ENCODE peak calls at places on chromosomes 6 and 20, in ten cellular contexts. One of them, this sample, is unnamed.

GRCh38 chr20:49560186-49560585 is 7.8 kb downstream of the PTGIS start:
- DNase-seq in ovary: no peak
- DNase-seq in uterus: no peak
- DNase-seq in cardiac muscle cell: no peak
- DNase-seq in body of pancreas: no peak
- DNase-seq in AG04450: no peak
- DNase-seq in upper lobe of right lung: no peak
- DNase-seq in right atrium auricular region: no peak
- DNase-seq in sigmoid colon: no peak
- DNase-seq in heart left ventricle: no peak
- DNase-seq in this sample: peak; percentile 46

GRCh38 chr20:34129518-34130162 is 17.6 kb upstream of the EIF2S2 start:
- DNase-seq in ovary: peak; percentile 54
- DNase-seq in uterus: peak; percentile 44
- DNase-seq in cardiac muscle cell: peak; percentile 83
- DNase-seq in body of pancreas: peak; percentile 75
- DNase-seq in AG04450: peak; percentile 52
- DNase-seq in upper lobe of right lung: no peak
- DNase-seq in right atrium auricular region: peak; percentile 60
- DNase-seq in sigmoid colon: peak; percentile 70
- DNase-seq in heart left ventricle: no peak
- DNase-seq in this sample: no peak

GRCh38 chr6:43627008-43627825 is 1.8 kb downstream of the GTPBP2 start:
- DNase-seq in ovary: peak; percentile 63
- DNase-seq in uterus: peak; percentile 74
- DNase-seq in cardiac muscle cell: peak; percentile 89
- DNase-seq in body of pancreas: peak; percentile 80
- DNase-seq in AG04450: peak; percentile 96
- DNase-seq in upper lobe of right lung: peak; percentile 72
- DNase-seq in right atrium auricular region: peak; percentile 94
- DNase-seq in sigmoid colon: peak; percentile 93
- DNase-seq in heart left ventricle: no peak
- DNase-seq in this sample: peak; percentile 86

GRCh38 chr6:71468841-71469750 is 180.5 kb downstream of the OGFRL1 start:
- DNase-seq in ovary: no peak
- DNase-seq in uterus: peak; percentile 27
- DNase-seq in cardiac muscle cell: no peak
- DNase-seq in body of pancreas: no peak
- DNase-seq in AG04450: peak; percentile 80
- DNase-seq in upper lobe of right lung: no peak
- DNase-seq in right atrium auricular region: no peak
- DNase-seq in sigmoid colon: no peak
- DNase-seq in heart left ventricle: no peak
- DNase-seq in this sample: no peak

GRCh38 chr6:168198302-168199180 is 119.5 kb upstream of the FRMD1 start:
- DNase-seq in ovary: no peak
- DNase-seq in uterus: no peak
- DNase-seq in cardiac muscle cell: no peak
- DNase-seq in body of pancreas: no peak
- DNase-seq in AG04450: no peak
- DNase-seq in upper lobe of right lung: peak; percentile 56
- DNase-seq in right atrium auricular region: no peak
- DNase-seq in sigmoid colon: peak; percentile 46
- DNase-seq in heart left ventricle: peak; percentile 51
- DNase-seq in this sample: peak; percentile 64

GRCh38 chr6:132505158-132505557 is 7.8 kb downstream of the STX7 start:
- DNase-seq in ovary: no peak
- DNase-seq in uterus: no peak
- DNase-seq in cardiac muscle cell: no peak
- DNase-seq in body of pancreas: no peak
- DNase-seq in AG04450: no peak
- DNase-seq in upper lobe of right lung: no peak
- DNase-seq in right atrium auricular region: no peak
- DNase-seq in sigmoid colon: no peak
- DNase-seq in heart left ventricle: no peak
- DNase-seq in this sample: no peak

GRCh38 chr6:95325858-95326257 is 251.5 kb upstream of the MANEA start:
- DNase-seq in ovary: no peak
- DNase-seq in uterus: no peak
- DNase-seq in cardiac muscle cell: no peak
- DNase-seq in body of pancreas: no peak
- DNase-seq in AG04450: no peak
- DNase-seq in upper lobe of right lung: no peak
- DNase-seq in right atrium auricular region: no peak
- DNase-seq in sigmoid colon: no peak
- DNase-seq in heart left ventricle: no peak
- DNase-seq in this sample: no peak

GRCh38 chr6:151494235-151494950 is 576 bp downstream of the CCDC170 start:
- DNase-seq in ovary: peak; percentile 79
- DNase-seq in uterus: peak; percentile 44
- DNase-seq in cardiac muscle cell: peak; percentile 32
- DNase-seq in body of pancreas: peak; percentile 67
- DNase-seq in AG04450: no peak
- DNase-seq in upper lobe of right lung: peak; percentile 73
- DNase-seq in right atrium auricular region: no peak
- DNase-seq in sigmoid colon: no peak
- DNase-seq in heart left ventricle: no peak
- DNase-seq in this sample: no peak

GRCh38 chr6:130982060-130982459 is 81.0 kb downstream of the EPB41L2 start:
- DNase-seq in ovary: no peak
- DNase-seq in uterus: no peak
- DNase-seq in cardiac muscle cell: no peak
- DNase-seq in body of pancreas: no peak
- DNase-seq in AG04450: no peak
- DNase-seq in upper lobe of right lung: no peak
- DNase-seq in right atrium auricular region: no peak
- DNase-seq in sigmoid colon: no peak
- DNase-seq in heart left ventricle: no peak
- DNase-seq in this sample: no peak

DNA sequence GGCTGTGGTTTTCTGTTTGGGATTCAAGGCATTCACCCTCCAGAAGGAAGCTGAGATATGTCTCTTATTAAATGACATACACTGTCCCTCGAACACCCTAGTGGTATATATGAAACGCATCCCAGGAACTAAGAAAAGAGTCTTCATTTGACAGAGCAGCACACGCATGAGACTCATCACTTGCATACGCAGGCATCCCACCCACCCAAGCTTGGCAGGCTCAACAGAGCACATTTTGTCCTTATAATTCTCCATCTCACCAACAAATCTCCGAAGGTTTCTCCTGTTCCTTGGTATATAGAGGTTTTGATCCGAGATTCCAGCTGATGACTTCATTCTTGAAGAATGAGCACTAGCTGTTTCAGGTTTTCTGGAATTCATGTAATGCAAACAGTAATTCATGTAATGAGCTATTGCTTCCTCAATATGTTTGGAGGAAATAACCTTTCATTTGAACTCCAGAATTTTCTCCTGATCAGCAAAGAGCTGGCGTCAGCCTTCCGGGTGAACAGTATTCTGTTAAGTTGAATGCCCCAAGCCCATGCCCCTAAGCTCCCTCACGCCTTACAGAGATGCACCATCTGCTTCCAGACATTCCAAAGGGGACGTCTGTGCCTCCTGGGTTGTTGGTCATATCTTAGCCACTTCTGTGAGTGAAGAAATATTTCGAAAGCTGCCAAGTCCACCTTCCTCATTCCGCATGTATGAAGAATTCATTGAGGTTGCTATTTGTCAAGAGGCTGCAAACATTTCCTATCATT is 66.0 kb upstream of the CDH4 start:
- DNase-seq in ovary: no peak
- DNase-seq in uterus: no peak
- DNase-seq in cardiac muscle cell: no peak
- DNase-seq in body of pancreas: no peak
- DNase-seq in AG04450: peak; percentile 90
- DNase-seq in upper lobe of right lung: no peak
- DNase-seq in right atrium auricular region: no peak
- DNase-seq in sigmoid colon: no peak
- DNase-seq in heart left ventricle: no peak
- DNase-seq in this sample: no peak
- TF ChIP-seq CTCF in ovary: no peak
- TF ChIP-seq CTCF in uterus: no peak
- TF ChIP-seq CTCF in cardiac muscle cell: no peak
- TF ChIP-seq CTCF in body of pancreas: no peak
- TF ChIP-seq CTCF in AG04450: peak; percentile 9
- TF ChIP-seq CTCF in upper lobe of right lung: no peak
- TF ChIP-seq CTCF in right atrium auricular region: no peak
- TF ChIP-seq CTCF in sigmoid colon: no peak
- TF ChIP-seq CTCF in heart left ventricle: no peak
- TF ChIP-seq CTCF in this sample: no peak

DNA sequence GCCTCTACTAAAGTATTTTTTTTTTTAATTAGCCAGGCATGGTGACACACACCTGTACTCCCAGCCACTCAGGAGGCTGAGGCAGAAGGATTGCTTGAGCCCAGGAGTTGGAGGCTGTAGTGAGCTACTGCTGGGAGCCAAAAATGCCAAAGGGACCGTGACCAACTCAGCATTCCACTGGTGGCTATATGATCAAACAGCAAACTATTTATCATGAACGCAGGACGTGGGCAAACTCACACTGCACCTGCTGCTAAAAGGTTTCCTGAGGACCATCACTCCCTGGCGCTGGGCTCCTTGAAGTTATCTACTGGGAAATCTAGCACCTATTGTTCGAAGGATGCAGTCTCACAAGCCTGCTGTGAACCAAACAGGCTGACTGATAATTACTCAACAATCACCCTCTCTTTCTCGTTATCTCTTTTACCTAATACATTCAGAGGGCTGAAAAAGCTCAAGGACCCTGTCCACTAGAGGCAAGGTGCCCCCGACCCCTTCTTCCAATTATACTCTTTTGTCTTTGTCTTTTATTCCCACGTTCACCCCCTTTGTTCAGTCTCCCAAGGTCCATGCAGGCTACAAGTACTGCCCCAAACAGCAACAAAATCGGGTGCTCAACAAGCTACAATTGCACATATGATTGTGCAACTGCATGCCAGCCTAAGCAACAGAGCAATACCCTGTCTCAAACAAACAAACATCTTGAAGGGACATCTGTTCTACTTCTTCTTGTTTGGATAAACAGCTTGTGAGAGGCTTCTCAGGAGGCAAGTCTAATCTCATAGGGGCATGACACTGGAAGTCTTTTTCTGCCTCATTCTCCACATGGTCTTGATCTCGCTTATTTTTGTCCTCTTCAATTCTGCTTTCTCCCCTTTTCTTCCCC is 47.7 kb upstream of the PLN start:
- DNase-seq in ovary: no peak
- DNase-seq in uterus: no peak
- DNase-seq in cardiac muscle cell: no peak
- DNase-seq in body of pancreas: no peak
- DNase-seq in AG04450: no peak
- DNase-seq in upper lobe of right lung: no peak
- DNase-seq in right atrium auricular region: no peak
- DNase-seq in sigmoid colon: no peak
- DNase-seq in heart left ventricle: no peak
- DNase-seq in this sample: no peak
- H3K27ac ChIP-seq in ovary: no peak overlapping the region
- H3K27ac ChIP-seq in uterus: no peak overlapping the region
- H3K27ac ChIP-seq in cardiac muscle cell: no peak overlapping the region
- H3K27ac ChIP-seq in body of pancreas: no peak overlapping the region
- H3K27ac ChIP-seq in AG04450: no peak overlapping the region
- H3K27ac ChIP-seq in upper lobe of right lung: no peak overlapping the region
- H3K27ac ChIP-seq in right atrium auricular region: no peak overlapping the region
- H3K27ac ChIP-seq in sigmoid colon: no peak overlapping the region
- H3K27ac ChIP-seq in heart left ventricle: no peak overlapping the region
- H3K27ac ChIP-seq in this sample: no peak overlapping the region

DNA sequence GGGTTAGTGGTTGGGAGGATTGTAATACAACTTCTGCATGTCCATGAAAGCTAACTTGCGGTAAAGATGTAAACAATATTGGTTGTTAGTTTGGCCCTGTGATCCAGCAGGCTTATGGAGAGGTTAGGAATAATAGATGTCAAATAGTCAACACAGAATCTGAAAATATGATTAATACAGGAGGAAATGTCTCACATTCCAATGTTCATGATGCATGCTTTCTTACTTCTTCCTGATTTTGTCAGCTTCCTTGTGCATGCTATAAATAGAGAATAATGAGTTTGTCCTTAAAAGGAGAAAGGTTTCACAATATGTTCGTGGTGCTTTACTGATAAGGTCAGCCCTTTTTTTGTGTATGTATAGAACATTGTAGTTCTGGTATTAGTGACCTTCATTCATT is 136.7 kb downstream of the MMUT start:
- DNase-seq in ovary: no peak
- DNase-seq in uterus: no peak
- DNase-seq in cardiac muscle cell: no peak
- DNase-seq in body of pancreas: no peak
- DNase-seq in AG04450: no peak
- DNase-seq in upper lobe of right lung: no peak
- DNase-seq in right atrium auricular region: no peak
- DNase-seq in sigmoid colon: no peak
- DNase-seq in heart left ventricle: no peak
- DNase-seq in this sample: no peak
- H3K4me3 ChIP-seq in ovary: no peak overlapping the region
- H3K4me3 ChIP-seq in uterus: no peak overlapping the region
- H3K4me3 ChIP-seq in cardiac muscle cell: no peak overlapping the region
- H3K4me3 ChIP-seq in body of pancreas: no peak overlapping the region
- H3K4me3 ChIP-seq in AG04450: no peak overlapping the region
- H3K4me3 ChIP-seq in upper lobe of right lung: no peak overlapping the region
- H3K4me3 ChIP-seq in right atrium auricular region: no peak overlapping the region
- H3K4me3 ChIP-seq in sigmoid colon: no peak overlapping the region
- H3K4me3 ChIP-seq in heart left ventricle: no peak overlapping the region
- H3K4me3 ChIP-seq in this sample: no peak overlapping the region

GRCh38 chr6:88725111-88725711 is 238.2 kb downstream of the RNGTT start:
- DNase-seq in ovary: no peak
- DNase-seq in uterus: no peak
- DNase-seq in cardiac muscle cell: peak; percentile 55
- DNase-seq in body of pancreas: peak; percentile 12
- DNase-seq in AG04450: peak; percentile 43
- DNase-seq in upper lobe of right lung: no peak
- DNase-seq in right atrium auricular region: no peak
- DNase-seq in sigmoid colon: no peak
- DNase-seq in heart left ventricle: no peak
- DNase-seq in this sample: no peak
- TF ChIP-seq CTCF in ovary: no peak
- TF ChIP-seq CTCF in uterus: no peak
- TF ChIP-seq CTCF in cardiac muscle cell: peak; percentile 56
- TF ChIP-seq CTCF in body of pancreas: no peak
- TF ChIP-seq CTCF in AG04450: peak; percentile 47
- TF ChIP-seq CTCF in upper lobe of right lung: no peak
- TF ChIP-seq CTCF in right atrium auricular region: peak; percentile 49
- TF ChIP-seq CTCF in sigmoid colon: peak; percentile 23
- TF ChIP-seq CTCF in heart left ventricle: peak; percentile 8
- TF ChIP-seq CTCF in this sample: no peak

This sample was measured in coronary artery.